ENCODE peak calls at places on chromosomes 5 and 9, in five cellular contexts. R, D, V, B and Y are unnamed samples. For H3K9me3 and H3K4me1, the result is how much of the 10 kb centered on the place peaks cover.

GRCh38 chr5:146409081-146409671 is 38.0 kb upstream of the TCERG1 start:
- DNase-seq in R (no peak), D (no peak), V (no peak), B (no peak), Y (peak)

GRCh38 chr9:99491408-99492259 is 269.6 kb downstream of the SEC61B start:
- DNase-seq in R (no peak), D (no peak), V (no peak), B (no peak), Y (no peak)

GRCh38 chr9:125889524-125890473 is 142.6 kb downstream of the PBX3 start:
- DNase-seq in R (peak), D (no peak), V (peak), B (peak), Y (no peak)

GRCh38 chr5:6732634-6733410 is 19.6 kb downstream of the TENT4A start:
- DNase-seq in R (no peak), D (no peak), V (no peak), B (no peak), Y (no peak)

GRCh38 chr5:65013141-65013540 is 244.4 kb downstream of the CWC27 start:
- DNase-seq in R (no peak), D (no peak), V (no peak), B (no peak), Y (no peak)

GRCh38 chr9:84271004-84271886 is 69.3 kb downstream of the SLC28A3 start:
- DNase-seq in R (no peak), D (no peak), V (peak), B (peak), Y (no peak)

GRCh38 chr5:60131504-60131903 is 238.0 kb upstream of the PDE4D start:
- DNase-seq in R (no peak), D (no peak), V (no peak), B (no peak), Y (no peak)

GRCh38 chr5:102867999-102868662 is 113.0 kb downstream of the PAM start:
- DNase-seq in R (no peak), D (no peak), V (no peak), B (no peak), Y (no peak)

GRCh38 chr9:2158111-2158610 is 143.0 kb downstream of the SMARCA2 start:
- DNase-seq in R (no peak), D (no peak), V (peak), B (peak), Y (no peak)

GRCh38 chr9:86660146-86660545 is 287.2 kb downstream of the GAS1 start:
- DNase-seq in R (no peak), D (no peak), V (no peak), B (no peak), Y (no peak)

GRCh38 chr5:138482645-138483044 is 17.4 kb downstream of the EGR1 start:
- DNase-seq in R (no peak), D (no peak), V (no peak), B (no peak), Y (no peak)

GRCh38 chr5:53161876-53162275 is 52.3 kb upstream of the MOCS2 start:
- DNase-seq in R (no peak), D (no peak), V (no peak), B (no peak), Y (no peak)

GRCh38 chr5:91311697-91312501 is 71.2 kb downstream of the ARRDC3 start:
- DNase-seq in R (peak), D (no peak), V (peak), B (peak), Y (peak)

GRCh38 chr5:137752873-137753226 is 1.3 kb downstream of the HNRNPA0 start:
- DNase-seq in R (no peak), D (peak), V (peak), B (peak), Y (no peak)

GRCh38 chr9:111056554-111056953 is 18.3 kb upstream of the LPAR1 start:
- DNase-seq in R (no peak), D (no peak), V (no peak), B (no peak), Y (no peak)

GRCh38 chr5:149636861-149637246 is 55.6 kb downstream of the ARHGEF37 start:
- DNase-seq in R (no peak), D (peak), V (no peak), B (no peak), Y (no peak)

DNA sequence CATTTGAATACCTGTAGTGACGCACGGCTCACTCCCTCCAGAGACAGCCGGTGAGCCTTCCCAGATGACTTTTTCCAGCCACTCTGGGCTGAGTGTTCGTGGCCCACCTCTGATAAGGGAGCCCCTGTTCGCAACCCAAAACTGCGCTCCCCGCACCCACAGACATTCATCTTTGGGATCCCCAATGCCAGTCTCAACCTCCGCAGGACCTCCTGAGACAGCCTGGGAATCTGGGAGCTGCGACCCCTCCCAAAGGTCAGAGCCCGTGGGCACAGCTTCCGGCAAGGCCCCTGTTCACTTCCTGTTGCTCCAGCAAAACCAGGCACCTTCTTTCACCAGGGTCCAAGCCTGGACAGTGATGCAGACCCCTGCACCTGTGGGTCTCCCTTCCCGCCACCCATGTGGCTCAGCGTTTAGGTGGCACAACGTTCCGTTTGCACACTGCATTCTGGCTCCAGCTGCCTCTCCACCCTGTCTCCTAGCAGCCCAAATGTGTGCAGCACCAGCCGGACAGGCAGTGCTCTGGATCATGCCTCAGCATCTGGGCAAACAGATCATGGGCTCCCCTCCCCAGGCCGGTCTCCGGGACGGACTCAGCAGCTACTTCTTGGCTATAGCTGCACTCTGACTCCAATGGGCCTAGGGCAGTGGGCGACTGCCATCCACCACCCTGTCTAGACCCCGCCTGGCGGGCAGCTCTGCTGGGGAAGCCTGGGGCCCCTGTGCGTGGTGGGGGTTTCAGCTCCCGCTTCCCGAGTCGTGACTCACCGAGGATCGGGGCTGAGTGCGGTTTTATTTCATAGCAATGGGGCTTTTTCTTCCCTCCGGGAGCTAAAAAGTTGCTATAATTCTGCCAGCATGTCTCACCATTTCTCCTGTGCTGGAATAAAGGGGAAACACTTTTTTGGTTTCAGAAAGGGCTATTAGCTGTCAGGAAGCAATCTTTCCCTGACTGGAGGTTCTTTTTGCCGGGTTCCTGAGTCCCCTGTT is 156.0 kb downstream of the OLFM1 start:
- DNase-seq in R (no peak), D (no peak), V (no peak), B (no peak), Y (no peak)
- H3K9me3 ChIP-seq in R (under half), D (under half), V (under half), B (under half), Y (under half)

GRCh38 chr5:177547736-177548135 is 6.6 kb downstream of the FAM193B start:
- DNase-seq in R (no peak), D (no peak), V (no peak), B (no peak), Y (no peak)
- H3K4me1 ChIP-seq in R (half or more), D (under half), V (under half), B (under half), Y (half or more)

DNA sequence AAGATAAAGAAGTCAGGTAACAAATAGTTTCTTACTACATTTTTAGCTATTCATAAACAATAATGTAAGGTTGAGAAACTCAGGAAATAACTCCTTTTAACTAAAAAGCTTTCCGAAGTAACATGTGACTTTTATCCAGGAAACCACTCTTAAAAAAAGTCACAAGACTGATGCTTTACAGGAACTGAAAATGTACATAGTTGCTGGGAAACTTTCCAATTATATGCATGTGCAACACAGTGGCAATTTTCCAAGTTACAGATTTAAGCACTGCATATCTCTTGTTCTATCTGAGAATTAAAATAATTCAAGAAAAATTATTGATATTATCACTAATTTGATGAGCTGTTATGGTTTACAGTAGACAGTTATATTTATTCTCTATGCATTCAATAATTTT is 105.2 kb downstream of the CDH10 start:
- DNase-seq in R (no peak), D (no peak), V (no peak), B (no peak), Y (no peak)
- TF ChIP-seq POLR2AphosphoS5 in R (no peak), D (no peak), V (no peak), B (no peak), Y (no peak)

GRCh38 chr5:16809816-16810502 is 126.1 kb downstream of the MYO10 start:
- DNase-seq in R (no peak), D (no peak), V (peak), B (peak), Y (no peak)
- H3K9me3 ChIP-seq in R (under half), D (under half), V (under half), B (under half), Y (under half)

GRCh38 chr5:111277061-111277460 is 52.9 kb downstream of the CAMK4 start:
- DNase-seq in R (no peak), D (no peak), V (no peak), B (no peak), Y (no peak)
- H3K4me1 ChIP-seq in R (under half), D (under half), V (under half), B (under half), Y (under half)

DNA sequence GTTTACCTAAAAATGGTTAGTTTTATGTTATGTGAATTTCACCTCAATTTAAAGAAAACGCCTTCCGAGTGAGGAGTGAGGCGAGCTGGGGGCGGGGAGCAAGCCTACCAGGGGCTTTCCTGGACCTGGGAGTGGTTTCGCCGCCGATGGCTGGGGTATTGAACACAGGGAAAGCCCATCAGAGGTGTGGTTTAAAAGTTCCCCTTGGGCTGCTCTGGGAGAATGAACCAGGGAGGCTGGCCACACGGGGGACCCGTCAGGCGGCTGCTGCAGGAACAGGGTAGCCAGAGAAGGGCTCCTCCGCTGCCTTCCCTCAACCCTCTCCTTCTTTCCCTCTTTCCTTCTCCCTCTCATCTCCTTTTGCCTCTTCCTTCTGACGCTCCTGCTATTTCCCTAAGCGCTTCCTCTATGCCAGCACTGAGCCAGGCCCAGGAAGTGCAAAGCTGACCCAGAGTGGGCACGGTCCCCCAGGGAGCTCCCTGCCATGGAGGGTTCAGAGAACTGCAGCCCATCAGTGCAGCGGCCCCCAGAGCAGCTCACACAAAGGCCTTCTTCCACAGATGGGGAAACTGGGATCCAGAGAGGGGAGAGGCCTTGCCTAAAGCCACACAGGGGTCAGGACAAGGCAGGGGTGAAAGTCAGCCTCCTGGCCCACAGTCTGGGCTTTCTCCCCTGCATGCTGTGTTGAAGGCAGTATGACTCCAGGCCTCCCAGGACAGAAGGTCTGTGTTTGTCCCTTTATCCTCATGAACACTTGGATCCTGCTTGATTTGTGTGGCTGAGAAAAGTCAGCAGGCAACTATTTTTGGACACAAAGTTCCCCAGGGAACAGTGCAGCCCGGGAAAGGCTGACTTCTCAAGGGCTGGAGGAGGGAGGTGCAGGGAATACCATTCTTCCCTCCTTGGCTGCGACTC is 4.6 kb downstream of the AKNA start:
- DNase-seq in R (no peak), D (no peak), V (no peak), B (peak), Y (no peak)
- TF ChIP-seq POLR2AphosphoS5 in R (no peak), D (no peak), V (no peak), B (no peak), Y (peak)

DNA sequence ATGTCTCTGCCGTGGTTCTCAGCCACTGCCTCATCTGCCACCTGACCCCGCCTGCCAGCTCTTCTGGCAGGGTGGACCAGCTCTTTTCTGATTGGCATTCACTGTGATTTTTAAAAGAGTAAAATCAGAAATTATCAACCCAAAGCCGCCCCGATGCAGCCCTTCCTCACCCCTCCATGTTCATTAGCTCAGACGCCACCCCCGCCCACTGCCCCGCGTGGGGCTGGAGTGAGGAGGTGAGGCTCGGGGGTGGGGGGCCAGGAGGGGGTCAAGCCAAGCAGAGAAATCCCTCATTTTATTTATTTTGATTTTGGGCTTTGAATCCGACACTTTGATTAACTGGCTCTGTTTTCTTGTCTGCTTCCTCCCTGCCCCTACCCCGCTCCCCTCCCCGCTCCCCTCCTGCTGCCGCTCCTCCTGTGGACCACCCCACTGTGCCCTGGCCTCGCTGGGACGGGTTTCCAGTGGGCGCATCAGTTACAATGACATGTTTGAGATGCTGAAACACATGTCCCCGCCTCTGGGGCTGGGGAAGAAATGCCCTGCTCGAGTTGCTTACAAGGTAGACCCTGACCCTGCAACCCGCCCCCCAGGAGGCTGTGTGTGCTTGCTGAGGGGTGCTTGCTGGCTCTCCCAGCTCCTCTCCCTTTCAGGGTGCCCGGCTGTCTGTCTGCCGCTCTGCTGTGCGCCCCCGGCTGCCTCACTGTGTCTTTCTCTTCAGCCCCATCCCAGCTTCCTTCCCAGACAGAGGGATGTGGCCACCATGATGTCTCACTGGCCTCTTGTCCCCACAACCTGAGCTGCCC is 224.9 kb downstream of the CACNA1B start:
- DNase-seq in R (no peak), D (no peak), V (peak), B (no peak), Y (peak)
- H3K9me3 ChIP-seq in R (under half), D (under half), V (under half), B (under half), Y (under half)

GRCh38 chr5:80399553-80400239 is 8.2 kb upstream of the ZFYVE16 start:
- DNase-seq in R (no peak), D (peak), V (no peak), B (no peak), Y (no peak)
- H3K4me1 ChIP-seq in R (under half), D (under half), V (under half), B (under half), Y (under half)

DNA sequence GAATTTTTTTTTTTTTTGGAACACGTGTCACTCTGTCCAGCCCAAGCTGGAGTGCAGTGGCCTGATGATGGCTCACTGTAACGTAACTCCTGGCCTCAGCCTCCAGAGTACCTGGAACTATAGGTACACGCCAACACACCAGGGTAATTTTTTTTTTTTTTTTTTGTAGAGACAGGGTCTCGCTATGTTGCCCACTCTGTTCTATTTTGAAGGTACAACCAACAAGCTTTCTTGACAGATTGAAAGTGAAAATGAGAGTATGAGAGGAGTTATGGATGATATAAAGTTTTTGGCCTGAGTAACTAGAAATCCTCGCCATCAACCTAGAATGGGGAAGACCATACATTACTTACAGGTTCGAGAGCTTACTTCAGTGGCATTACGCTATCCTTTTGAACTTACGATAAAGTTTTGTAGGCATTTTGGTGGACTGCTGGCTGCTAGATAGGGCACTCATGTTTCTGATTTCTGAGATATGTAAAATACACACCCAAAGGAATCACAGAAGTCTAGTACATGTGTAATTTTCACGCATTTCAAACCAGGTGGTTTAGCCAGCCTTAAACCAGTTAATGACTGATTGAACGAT is 806 bp upstream of the CDC42SE2 start:
- DNase-seq in R (no peak), D (no peak), V (no peak), B (no peak), Y (no peak)
- TF ChIP-seq POLR2AphosphoS5 in R (no peak), D (no peak), V (no peak), B (no peak), Y (no peak)

GRCh38 chr5:141260458-141261237 is 15.5 kb downstream of the PCDHB15 start:
- DNase-seq in R (no peak), D (no peak), V (no peak), B (no peak), Y (no peak)

GRCh38 chr5:141258464-141258863 is 13.3 kb downstream of the PCDHB15 start:
- DNase-seq in R (no peak), D (no peak), V (no peak), B (no peak), Y (no peak)

GRCh38 chr5:141261238-141261546 is 16.0 kb downstream of the PCDHB15 start:
- DNase-seq in R (no peak), D (no peak), V (no peak), B (no peak), Y (no peak)

DNA sequence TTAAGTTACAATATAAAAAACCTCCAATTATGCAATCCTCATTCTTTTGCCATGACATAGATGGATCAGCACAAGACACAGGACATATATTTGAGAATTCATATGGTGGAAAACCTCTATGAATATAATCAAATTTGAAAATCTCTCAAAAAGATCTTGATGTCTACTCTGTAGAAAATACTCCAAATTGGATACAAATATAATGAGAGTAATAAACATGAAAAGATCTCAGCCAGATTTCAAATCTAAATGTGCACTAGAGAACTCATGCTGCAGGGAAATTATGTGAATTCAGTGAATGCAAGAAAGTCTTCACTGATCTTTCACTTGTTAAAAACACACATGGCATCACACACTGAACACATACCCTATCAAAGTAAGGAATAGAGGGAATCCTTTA is 13.8 kb downstream of the PCDHB15 start:
- DNase-seq in R (no peak), D (no peak), V (no peak), B (no peak), Y (no peak)
- H3K9me3 ChIP-seq in R (half or more), D (under half), V (half or more), B (half or more), Y (half or more)